ENCODE peak calls at places on chromosomes 16 and 17, in four cellular contexts. K is HTR-8/SVneo; Q is stimulated activated CD4-positive, alpha-beta T cell treated with anti-CD3 and anti-CD28 coated beads, TNF-alpha, amount 100 ng/mL, for 48 hours; S is HFF-Myc. E is an unnamed sample.

GRCh38 chr17:259341-259976 is 78.0 kb upstream of the DOC2B start:
- DNase-seq in Q (no peak), K (no peak), S (no peak), E (peak; percentile 17)

GRCh38 chr16:20900299-20901067 is at the start of the genes DCUN1D3 and LYRM1:
- DNase-seq in K (peak; percentile 90), Q (peak; percentile 89), S (peak; percentile 97), E (peak; percentile 99)

GRCh38 chr17:63178530-63178929 is 212.5 kb downstream of the TANC2 start:
- DNase-seq in Q (no peak), S (no peak), K (no peak), E (no peak)

GRCh38 chr17:76586741-76587487 is 1.3 kb upstream of the ST6GALNAC2 start:
- DNase-seq in K (no peak), Q (no peak), S (no peak), E (no peak)

GRCh38 chr17:39080416-39081179 is 70.8 kb downstream of the PLXDC1 start:
- DNase-seq in Q (no peak), K (no peak), S (no peak), E (no peak)

GRCh38 chr17:9206160-9206988 is 185.1 kb downstream of the NTN1 start:
- DNase-seq in K (no peak), S (no peak), Q (no peak), E (no peak)

GRCh38 chr17:81245665-81246342 is 6.7 kb downstream of the NDUFAF8 start:
- DNase-seq in K (no peak), S (no peak), Q (no peak), E (no peak)

GRCh38 chr16:85536073-85536410 is 77.1 kb upstream of the GSE1 start:
- DNase-seq in S (no peak), K (no peak), Q (no peak), E (no peak)

GRCh38 chr16:75457485-75458021 is 6.9 kb downstream of the TMEM170A start:
- DNase-seq in S (no peak), K (no peak), Q (no peak), E (no peak)